ENCODE peak calls at places on chromosomes 6 and 20, in four cellular contexts. H, M, N and F are unnamed samples.

GRCh38 chr20:824916-825315 is 8.6 kb upstream of the FAM110A start:
- DNase-seq in H (no peak), M (no peak), N (no peak), F (no peak)

GRCh38 chr6:95923518-95923917 is 92.3 kb upstream of the FUT9 start:
- DNase-seq in H (peak; percentile 16), M (no peak), N (no peak), F (no peak)

GRCh38 chr6:100137759-100138158 is 143.7 kb upstream of the MCHR2 start:
- DNase-seq in H (no peak), M (no peak), N (no peak), F (no peak)

GRCh38 chr6:43671801-43672690 is 15.5 kb downstream of the MRPS18A start:
- DNase-seq in H (no peak), M (no peak), N (no peak), F (no peak)

GRCh38 chr6:108589244-108589730 is 28.6 kb downstream of the FOXO3 start:
- DNase-seq in H (peak; percentile 98), M (no peak), N (peak; percentile 71), F (peak; percentile 65)

GRCh38 chr20:53255102-53255710 is 283.0 kb downstream of the TSHZ2 start:
- DNase-seq in H (no peak), M (no peak), N (no peak), F (no peak)

GRCh38 chr6:163915131-163915530 is 500.6 kb downstream of the QKI start:
- DNase-seq in H (no peak), M (no peak), N (no peak), F (no peak)

GRCh38 chr6:22251331-22251730 is 45.5 kb downstream of the PRL start:
- DNase-seq in H (peak; percentile 85), M (peak; percentile 33), N (no peak), F (no peak)

GRCh38 chr6:57294829-57295228 is 22.6 kb upstream of the PRIM2 start:
- DNase-seq in H (no peak), M (no peak), N (peak; percentile 43), F (no peak)

GRCh38 chr6:105965042-105965760 is 120.9 kb upstream of the PRDM1 start:
- DNase-seq in H (no peak), M (no peak), N (no peak), F (no peak)

GRCh38 chr6:157392927-157393666 is 12.1 kb downstream of the ZDHHC14 start:
- DNase-seq in H (no peak), M (no peak), N (no peak), F (no peak)

GRCh38 chr6:43935921-43936320 is 165.9 kb downstream of the VEGFA start:
- DNase-seq in H (no peak), M (no peak), N (no peak), F (no peak)

GRCh38 chr6:33445020-33445676 is 9.2 kb upstream of the ZBTB9 start:
- DNase-seq in H (no peak), M (no peak), N (no peak), F (no peak)

GRCh38 chr6:17589402-17590116 is 10.5 kb upstream of the FAM8A1 start:
- DNase-seq in H (peak; percentile 96), M (no peak), N (no peak), F (peak; percentile 65)

GRCh38 chr20:38883081-38883980 is 42.9 kb upstream of the FAM83D start:
- DNase-seq in H (no peak), M (no peak), N (peak; percentile 50), F (peak; percentile 54)

GRCh38 chr6:30888472-30889137 is 4.3 kb downstream of the DDR1 start:
- DNase-seq in H (no peak), M (no peak), N (no peak), F (no peak)

GRCh38 chr6:54217018-54217417 is 91.2 kb upstream of the TINAG start:
- DNase-seq in H (no peak), M (no peak), N (no peak), F (no peak)

GRCh38 chr20:62258499-62259293 is 20.4 kb downstream of the OSBPL2 start:
- DNase-seq in H (peak; percentile 35), M (peak; percentile 47), N (peak; percentile 61), F (no peak)

GRCh38 chr6:52993461-52993860 is 1.6 kb downstream of the GSTA4 start:
- DNase-seq in H (no peak), M (no peak), N (no peak), F (no peak)

GRCh38 chr20:32285082-32285620 is 7.7 kb downstream of the KIF3B start:
- DNase-seq in H (no peak), M (no peak), N (no peak), F (no peak)

GRCh38 chr6:130766239-130767144 is 60.7 kb upstream of the SMLR1 start:
- DNase-seq in H (no peak), M (no peak), N (no peak), F (no peak)

GRCh38 chr6:135667694-135668455 is 170.3 kb upstream of the AHI1 start:
- DNase-seq in H (peak; percentile 37), M (no peak), N (peak; percentile 36), F (no peak)

GRCh38 chr6:41367061-41367460 is 31.7 kb downstream of the NCR2 start:
- DNase-seq in H (no peak), M (no peak), N (no peak), F (no peak)

GRCh38 chr6:26493258-26493657 is 6.8 kb upstream of the BTN1A1 start:
- DNase-seq in H (no peak), M (no peak), N (no peak), F (no peak)

GRCh38 chr6:42694586-42694985 is 27.8 kb downstream of the PRPH2 start:
- DNase-seq in H (no peak), M (peak; percentile 62), N (no peak), F (no peak)

GRCh38 chr20:20085812-20086211 is 33.5 kb downstream of the CFAP61 start:
- DNase-seq in H (peak; percentile 80), M (no peak), N (no peak), F (no peak)

GRCh38 chr20:4516851-4517250 is 204.9 kb upstream of the PRND start:
- DNase-seq in H (peak; percentile 58), M (no peak), N (no peak), F (no peak)

GRCh38 chr6:77178821-77179220 is 284.5 kb downstream of the HTR1B start:
- DNase-seq in H (peak; percentile 65), M (peak; percentile 5), N (no peak), F (no peak)

GRCh38 chr6:33424855-33425667 is 5.2 kb downstream of the SYNGAP1 start:
- DNase-seq in H (no peak), M (no peak), N (no peak), F (no peak)

GRCh38 chr6:52317841-52318581 is 33.5 kb upstream of the MCM3 start:
- DNase-seq in H (peak; percentile 48), M (no peak), N (no peak), F (peak; percentile 69)

GRCh38 chr6:70864404-70864803 is 92.5 kb downstream of the B3GAT2 start:
- DNase-seq in H (no peak), M (no peak), N (no peak), F (no peak)

GRCh38 chr6:25122622-25123237 is 156.4 kb upstream of the CARMIL1 start:
- DNase-seq in H (no peak), M (no peak), N (no peak), F (no peak)

GRCh38 chr20:50346372-50347347 is 156.0 kb downstream of the CEBPB start:
- DNase-seq in H (peak; percentile 56), M (peak; percentile 74), N (peak; percentile 91), F (peak; percentile 84)

GRCh38 chr6:21005816-21006553 is 471.7 kb downstream of the CDKAL1 start:
- DNase-seq in H (peak; percentile 95), M (peak; percentile 60), N (no peak), F (no peak)

GRCh38 chr6:33088931-33089640 is 13.3 kb downstream of the HLA-DPB1 start:
- DNase-seq in H (peak; percentile 18), M (no peak), N (no peak), F (no peak)